ENCODE peak calls at places on chromosome 1, in four cellular contexts. Q is GM23248; B is transverse colon; N is naive thymus-derived CD4-positive, alpha-beta T cell. Z is an unnamed sample. For H3K36me3, the result is how much of the 10 kb centered on the place peaks cover.

GRCh38 chr1:115838805-115839705 is 1.9 kb downstream of the NHLH2 start:
- DNase-seq in Q (peak), B (no peak), N (no peak), Z (no peak)

GRCh38 chr1:172742599-172743500 is 83.9 kb downstream of the FASLG start:
- DNase-seq in Q (peak), B (no peak), N (peak), Z (peak)

GRCh38 chr1:22452401-22452963 is 831 bp downstream of the ZBTB40 start:
- DNase-seq in Q (peak), B (peak), N (no peak), Z (no peak)

GRCh38 chr1:49842596-49842995 is 181.2 kb downstream of the AGBL4 start:
- DNase-seq in Q (no peak), B (no peak), N (no peak), Z (no peak)

GRCh38 chr1:233957691-233958090 is 53.2 kb downstream of the SLC35F3 start:
- DNase-seq in Q (no peak), B (no peak), N (no peak), Z (no peak)

GRCh38 chr1:200036616-200037270 is 9.2 kb downstream of the NR5A2 start:
- DNase-seq in Q (no peak), B (peak), N (no peak), Z (no peak)

GRCh38 chr1:20031836-20032235 is 38.2 kb upstream of the PLA2G5 start:
- DNase-seq in Q (no peak), B (no peak), N (no peak), Z (no peak)

GRCh38 chr1:84869750-84870149 is 23.3 kb downstream of the LPAR3 start:
- DNase-seq in Q (peak), B (no peak), N (no peak), Z (no peak)

GRCh38 chr1:154157520-154158306 is 2.8 kb upstream of the NUP210L start:
- DNase-seq in Q (peak), B (no peak), N (peak), Z (peak)

GRCh38 chr1:211305044-211305443 is 21.6 kb upstream of the TRAF5 start:
- DNase-seq in Q (peak), B (no peak), N (no peak), Z (no peak)

GRCh38 chr1:94925561-94926364 is 1.1 kb downstream of the CNN3 start:
- DNase-seq in Q (peak), B (peak), N (no peak), Z (peak)

DNA sequence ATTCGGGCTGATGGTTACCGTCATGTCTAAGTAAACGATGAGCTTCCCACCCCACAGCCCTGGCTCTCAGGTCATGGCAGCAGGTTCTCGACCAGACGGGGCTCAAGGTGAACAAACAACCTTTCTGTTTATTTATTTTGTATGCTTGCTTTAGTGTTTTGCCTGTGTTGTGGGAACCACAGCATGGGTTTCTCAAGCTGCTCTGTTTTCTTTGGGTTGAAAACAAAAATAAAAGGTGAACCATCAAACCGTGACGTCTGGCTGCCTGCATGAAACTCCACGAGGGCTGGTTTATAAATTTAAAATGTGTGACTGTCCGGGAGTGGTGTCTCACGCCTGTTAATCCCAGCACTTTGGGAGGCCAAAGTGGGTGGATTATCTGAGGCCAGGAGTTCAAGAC is 28.0 kb downstream of the TMEM51 start:
- DNase-seq in Q (no peak), B (no peak), N (no peak), Z (no peak)
- H3K36me3 ChIP-seq in Q (under half), B (under half), N (under half), Z (under half)

GRCh38 chr1:27116210-27116609 is 38.7 kb downstream of the SLC9A1 start:
- DNase-seq in Q (no peak), B (peak), N (no peak), Z (no peak)
- H3K36me3 ChIP-seq in Q (under half), B (under half), N (under half), Z (under half)

GRCh38 chr1:147620543-147620942 is 49.8 kb downstream of the ACP6 start:
- DNase-seq in Q (no peak), B (no peak), N (no peak), Z (no peak)
- H3K36me3 ChIP-seq in Q (under half), B (under half), N (half or more), Z (under half)

GRCh38 chr1:204437796-204438570 is 26.4 kb upstream of the PPP1R15B start:
- DNase-seq in Q (no peak), B (no peak), N (no peak), Z (no peak)
- H3K36me3 ChIP-seq in Q (under half), B (under half), N (half or more), Z (half or more)

GRCh38 chr1:27973771-27974452 is 14.1 kb downstream of the XKR8 start:
- DNase-seq in Q (no peak), B (no peak), N (no peak), Z (no peak)
- H3K36me3 ChIP-seq in Q (under half), B (under half), N (under half), Z (under half)

GRCh38 chr1:12188657-12189327 is 22.0 kb downstream of the TNFRSF1B start:
- DNase-seq in Q (no peak), B (no peak), N (no peak), Z (no peak)
- H3K36me3 ChIP-seq in Q (under half), B (under half), N (half or more), Z (half or more)

GRCh38 chr1:11838349-11839272 is 9.0 kb downstream of the NPPA start:
- DNase-seq in Q (peak), B (peak), N (peak), Z (peak)
- H3K36me3 ChIP-seq in Q (under half), B (under half), N (half or more), Z (under half)

Z was measured in CD4-positive, alpha-beta memory T cell.